ENCODE peak calls at places on chromosomes 6 and 20, in six cellular contexts. A is uterus, Q is spleen, Z is ovary, Y is body of pancreas, V is breast epithelium. H is an unnamed sample.
A peak's percentile ranks its signal among the peaks of the same experiment; 100 is the strongest.

GRCh38 chr20:31788578-31788977 is 30.6 kb upstream of the MYLK2 start:
- DNase-seq in A (no peak), Q (no peak), Z (no peak), Y (no peak), V (no peak), H (no peak)

GRCh38 chr6:6820688-6821238 is 232.2 kb downstream of the LY86 start:
- DNase-seq in A (no peak), Q (no peak), Z (no peak), Y (peak; percentile 67), V (peak; percentile 78), H (no peak)

GRCh38 chr6:56713285-56713684 is 70.6 kb upstream of the DST start:
- DNase-seq in A (peak; percentile 53), Q (no peak), Z (peak; percentile 18), Y (no peak), V (no peak), H (no peak)

GRCh38 chr6:128070406-128070805 is 169.5 kb upstream of the THEMIS start:
- DNase-seq in A (no peak), Q (no peak), Z (no peak), Y (no peak), V (no peak), H (no peak)

GRCh38 chr6:5302995-5303622 is 41.8 kb downstream of the FARS2 start:
- DNase-seq in A (no peak), Q (peak; percentile 80), Z (no peak), Y (peak; percentile 68), V (peak; percentile 71), H (peak; percentile 80)

GRCh38 chr6:142706200-142706599 is 238.8 kb downstream of the HIVEP2 start:
- DNase-seq in A (no peak), Q (no peak), Z (no peak), Y (no peak), V (no peak), H (no peak)

GRCh38 chr20:34115232-34115631 is 3.2 kb upstream of the EIF2S2 start:
- DNase-seq in A (no peak), Q (no peak), Z (no peak), Y (no peak), V (no peak), H (no peak)

GRCh38 chr6:2738373-2738979 is 12.2 kb downstream of the MYLK4 start:
- DNase-seq in A (peak; percentile 25), Q (no peak), Z (no peak), Y (peak; percentile 64), V (no peak), H (no peak)

GRCh38 chr6:11366183-11366933 is 133.9 kb upstream of the NEDD9 start:
- DNase-seq in A (no peak), Q (no peak), Z (no peak), Y (no peak), V (no peak), H (no peak)

GRCh38 chr6:140183881-140184280 is 809.4 kb upstream of the CITED2 start:
- DNase-seq in A (no peak), Q (no peak), Z (no peak), Y (no peak), V (no peak), H (no peak)

GRCh38 chr6:19301980-19302379 is 535.2 kb upstream of the ID4 start:
- DNase-seq in A (no peak), Q (no peak), Z (no peak), Y (no peak), V (no peak), H (no peak)

GRCh38 chr20:17445561-17445960 is 85.6 kb downstream of the BFSP1 start:
- DNase-seq in A (no peak), Q (no peak), Z (peak; percentile 42), Y (no peak), V (no peak), H (no peak)

GRCh38 chr6:4598384-4598783 is 177.8 kb upstream of the CDYL start:
- DNase-seq in A (no peak), Q (no peak), Z (no peak), Y (no peak), V (no peak), H (no peak)

GRCh38 chr6:142885182-142885867 is 59.7 kb downstream of the HIVEP2 start:
- DNase-seq in A (peak; percentile 48), Q (no peak), Z (peak; percentile 58), Y (peak; percentile 47), V (no peak), H (no peak)

GRCh38 chr20:59452856-59453255 is 151.5 kb upstream of the PHACTR3 start:
- DNase-seq in A (no peak), Q (peak; percentile 62), Z (no peak), Y (no peak), V (no peak), H (no peak)

GRCh38 chr6:134902074-134902861 is 47.6 kb downstream of the ALDH8A1 start:
- DNase-seq in A (no peak), Q (no peak), Z (peak; percentile 29), Y (no peak), V (no peak), H (no peak)

GRCh38 chr6:149200282-149200936 is 117.1 kb upstream of the TAB2 start:
- DNase-seq in A (no peak), Q (no peak), Z (no peak), Y (no peak), V (no peak), H (no peak)

GRCh38 chr6:160030103-160030502 is 61.2 kb downstream of the IGF2R start:
- DNase-seq in A (peak; percentile 85), Q (no peak), Z (peak; percentile 91), Y (peak; percentile 75), V (no peak), H (peak; percentile 84)

GRCh38 chr6:159701413-159701999 is 8.5 kb upstream of the SOD2 start:
- DNase-seq in A (peak; percentile 55), Q (no peak), Z (no peak), Y (no peak), V (no peak), H (no peak)

GRCh38 chr6:47677381-47678100 is 20.8 kb upstream of the ADGRF4 start:
- DNase-seq in A (no peak), Q (no peak), Z (no peak), Y (no peak), V (no peak), H (no peak)

GRCh38 chr6:42572523-42572922 is 8.7 kb downstream of the UBR2 start:
- DNase-seq in A (no peak), Q (no peak), Z (no peak), Y (no peak), V (no peak), H (no peak)

GRCh38 chr6:56911847-56912246 is 43.1 kb upstream of the BEND6 start:
- DNase-seq in A (no peak), Q (no peak), Z (no peak), Y (no peak), V (no peak), H (no peak)

GRCh38 chr20:50464026-50464724 is 46.0 kb upstream of the PTPN1 start:
- DNase-seq in A (peak; percentile 73), Q (peak; percentile 84), Z (peak; percentile 65), Y (peak; percentile 65), V (no peak), H (peak; percentile 62)

GRCh38 chr6:34912715-34913464 is 23.8 kb downstream of the ANKS1A start:
- DNase-seq in A (no peak), Q (no peak), Z (no peak), Y (no peak), V (no peak), H (no peak)

GRCh38 chr20:50594231-50594590 is 84.0 kb downstream of the PTPN1 start:
- DNase-seq in A (no peak), Q (no peak), Z (no peak), Y (no peak), V (no peak), H (no peak)

GRCh38 chr20:36847009-36847709 is 28.8 kb upstream of the TLDC2 start:
- DNase-seq in A (peak; percentile 93), Q (no peak), Z (peak; percentile 76), Y (no peak), V (peak; percentile 72), H (no peak)

GRCh38 chr20:9374480-9374879 is 139.9 kb upstream of the LAMP5 start:
- DNase-seq in A (no peak), Q (no peak), Z (no peak), Y (no peak), V (no peak), H (no peak)

DNA sequence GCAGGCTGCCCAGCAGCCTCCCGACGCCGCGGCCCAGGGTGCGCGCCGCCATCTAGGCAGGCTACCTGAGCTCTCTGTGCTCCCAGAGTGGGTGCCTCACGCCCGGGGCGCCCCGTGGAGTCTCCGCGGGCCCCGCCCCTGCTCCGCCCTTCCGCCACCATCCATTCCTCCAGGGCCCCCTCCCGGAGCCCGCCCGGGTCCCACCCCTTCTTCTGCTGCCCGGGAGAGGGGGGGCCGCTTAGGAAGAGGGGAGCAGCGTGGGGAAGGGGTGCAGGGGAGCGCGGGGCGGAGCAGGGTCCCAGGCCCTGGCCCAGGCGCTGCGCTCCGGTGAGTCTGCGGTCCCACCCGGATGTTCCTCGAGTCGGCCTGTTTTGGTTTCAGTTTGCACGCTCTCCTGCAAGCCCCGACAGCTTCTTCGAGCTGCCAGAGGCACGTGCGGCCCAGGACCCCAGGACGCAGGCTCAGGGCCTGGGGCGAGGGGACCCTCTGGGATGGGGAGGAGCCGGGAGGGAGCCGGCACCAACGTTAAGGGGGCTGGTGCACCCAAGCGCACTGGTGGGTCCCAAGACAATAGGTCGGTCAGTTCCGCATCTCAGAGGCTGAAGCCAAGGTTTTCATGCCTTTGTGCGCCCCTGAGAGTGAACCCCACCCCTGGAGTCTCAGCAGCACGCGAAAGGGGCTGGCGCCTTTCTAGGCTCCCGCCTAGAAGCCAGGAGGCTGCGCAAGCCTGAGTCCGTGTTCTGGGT is at the start of gene ACSS1:
- DNase-seq in A (peak; percentile 72), Q (peak; percentile 96), Z (peak; percentile 62), Y (peak; percentile 60), V (peak; percentile 57), H (peak; percentile 69)
- TF ChIP-seq POLR2A in A (peak; percentile 10), Q (no peak), Z (no peak), Y (peak; percentile 2), V (no peak), H (no peak)

DNA sequence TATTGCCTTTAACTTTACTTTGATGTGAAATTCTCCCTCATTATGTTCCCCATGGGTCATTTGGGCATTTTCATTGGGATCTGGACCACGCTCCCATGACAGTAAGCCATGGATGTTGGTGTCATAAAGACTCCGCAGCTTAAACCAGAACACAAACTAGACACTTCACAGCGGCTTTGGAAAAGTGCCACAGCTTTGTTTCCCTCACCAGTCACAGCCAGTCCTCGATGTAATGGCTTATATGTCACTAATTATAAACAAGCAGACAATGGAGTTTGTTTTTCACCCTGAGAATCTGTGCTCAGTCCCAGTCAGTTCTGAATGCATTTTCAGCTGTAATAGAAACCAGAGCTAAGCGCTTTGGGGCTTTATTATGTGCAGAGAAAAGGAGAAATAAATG is 23.2 kb upstream of the DAAM2 start:
- DNase-seq in A (no peak), Q (no peak), Z (no peak), Y (no peak), V (no peak), H (no peak)
- H3K27ac ChIP-seq in A (no peak overlapping the region), Q (no peak overlapping the region), Z (no peak overlapping the region), Y (no peak overlapping the region), V (no peak overlapping the region), H (no peak overlapping the region)

GRCh38 chr6:30678964-30679726 is 6.3 kb upstream of the DHX16 start:
- DNase-seq in A (peak; percentile 83), Q (peak; percentile 98), Z (peak; percentile 79), Y (peak; percentile 88), V (peak; percentile 88), H (peak; percentile 93)
- H3K4me3 ChIP-seq in A (peak overlapping the region; percentile 25), Q (peak overlapping the region; percentile 95), Z (no peak overlapping the region), Y (no peak overlapping the region), V (peak overlapping the region; percentile 34), H (peak overlapping the region; percentile 26)

DNA sequence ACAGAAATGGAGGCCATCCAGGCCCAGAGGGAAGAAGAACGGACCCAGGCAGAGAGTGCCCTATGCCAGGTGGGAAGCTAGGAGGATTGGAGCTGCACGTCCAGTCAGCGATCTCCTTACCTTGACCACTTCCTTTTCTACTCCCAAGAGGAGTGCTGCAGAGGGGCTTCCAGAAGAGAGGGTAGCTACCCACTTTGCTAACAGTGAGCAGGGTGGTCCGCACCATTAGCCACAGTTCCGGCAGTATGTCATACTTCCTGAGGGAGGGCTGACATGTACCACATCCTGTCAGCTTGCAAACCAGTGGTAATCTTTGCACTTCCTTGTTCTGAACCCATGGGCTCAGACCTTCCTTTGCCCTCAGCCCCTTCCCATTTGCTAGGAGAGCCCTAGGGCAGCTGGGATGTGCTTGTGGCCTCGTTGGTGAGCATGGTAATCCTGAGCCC is 35.4 kb downstream of the CEP250 start:
- DNase-seq in A (no peak), Q (peak; percentile 88), Z (no peak), Y (no peak), V (no peak), H (no peak)
- TF ChIP-seq POLR2A in A (no peak), Q (peak; percentile 36), Z (no peak), Y (no peak), V (no peak), H (no peak)

H was measured in right lobe of liver.